ENCODE peak calls at places on chromosomes 6 and 20, in five cellular contexts. One of them, this sample, is unnamed.

GRCh38 chr6:57432162-57432561 is 114.7 kb downstream of the PRIM2 start:
- DNase-seq in COR-L47: no peak
- DNase-seq in breast epithelium: no peak
- DNase-seq in sigmoid colon: no peak
- DNase-seq in PC-9: no peak
- DNase-seq in this sample: no peak

GRCh38 chr6:137699036-137699683 is 167.9 kb upstream of the TNFAIP3 start:
- DNase-seq in COR-L47: no peak
- DNase-seq in breast epithelium: no peak
- DNase-seq in sigmoid colon: no peak
- DNase-seq in PC-9: no peak
- DNase-seq in this sample: no peak

GRCh38 chr6:139996253-139996834 is 621.9 kb upstream of the CITED2 start:
- DNase-seq in COR-L47: peak; percentile 1
- DNase-seq in breast epithelium: no peak
- DNase-seq in sigmoid colon: no peak
- DNase-seq in PC-9: no peak
- DNase-seq in this sample: no peak

GRCh38 chr6:29720863-29721262 is 2.4 kb upstream of the HLA-F start:
- DNase-seq in COR-L47: no peak
- DNase-seq in breast epithelium: no peak
- DNase-seq in sigmoid colon: no peak
- DNase-seq in PC-9: no peak
- DNase-seq in this sample: no peak

GRCh38 chr20:58749098-58749766 is 56.6 kb downstream of the NPEPL1 start:
- DNase-seq in COR-L47: no peak
- DNase-seq in breast epithelium: no peak
- DNase-seq in sigmoid colon: no peak
- DNase-seq in PC-9: no peak
- DNase-seq in this sample: no peak

GRCh38 chr20:48705208-48706115 is 122.3 kb downstream of the PREX1 start:
- DNase-seq in COR-L47: no peak
- DNase-seq in breast epithelium: no peak
- DNase-seq in sigmoid colon: peak; percentile 10
- DNase-seq in PC-9: no peak
- DNase-seq in this sample: no peak

GRCh38 chr6:151082079-151082478 is 157.7 kb upstream of the AKAP12 start:
- DNase-seq in COR-L47: no peak
- DNase-seq in breast epithelium: no peak
- DNase-seq in sigmoid colon: no peak
- DNase-seq in PC-9: peak; percentile 15
- DNase-seq in this sample: no peak

GRCh38 chr20:18223399-18223798 is 64.9 kb upstream of the ZNF133 start:
- DNase-seq in COR-L47: no peak
- DNase-seq in breast epithelium: no peak
- DNase-seq in sigmoid colon: no peak
- DNase-seq in PC-9: peak; percentile 4
- DNase-seq in this sample: no peak

GRCh38 chr6:122701666-122702065 is 77.8 kb upstream of the FABP7 start:
- DNase-seq in COR-L47: no peak
- DNase-seq in breast epithelium: no peak
- DNase-seq in sigmoid colon: no peak
- DNase-seq in PC-9: no peak
- DNase-seq in this sample: no peak

GRCh38 chr6:150409576-150410066 is 40.8 kb downstream of the IYD start:
- DNase-seq in COR-L47: no peak
- DNase-seq in breast epithelium: peak; percentile 38
- DNase-seq in sigmoid colon: no peak
- DNase-seq in PC-9: no peak
- DNase-seq in this sample: peak; percentile 93

GRCh38 chr6:32692019-32692418 is 25.6 kb upstream of the HLA-DQB1 start:
- DNase-seq in COR-L47: no peak
- DNase-seq in breast epithelium: no peak
- DNase-seq in sigmoid colon: no peak
- DNase-seq in PC-9: peak; percentile 18
- DNase-seq in this sample: no peak

GRCh38 chr20:21505161-21505809 is 8.6 kb downstream of the NKX2-2 start:
- DNase-seq in COR-L47: no peak
- DNase-seq in breast epithelium: peak; percentile 28
- DNase-seq in sigmoid colon: no peak
- DNase-seq in PC-9: peak; percentile 54
- DNase-seq in this sample: no peak

GRCh38 chr6:170230520-170231390 is 60.1 kb downstream of the DLL1 start:
- DNase-seq in COR-L47: no peak
- DNase-seq in breast epithelium: no peak
- DNase-seq in sigmoid colon: no peak
- DNase-seq in PC-9: no peak
- DNase-seq in this sample: no peak

GRCh38 chr6:39082310-39082709 is 32.7 kb downstream of the SAYSD1 start:
- DNase-seq in COR-L47: no peak
- DNase-seq in breast epithelium: no peak
- DNase-seq in sigmoid colon: no peak
- DNase-seq in PC-9: no peak
- DNase-seq in this sample: no peak

GRCh38 chr20:32480361-32481199 is 104.6 kb downstream of the NOL4L start:
- DNase-seq in COR-L47: no peak
- DNase-seq in breast epithelium: no peak
- DNase-seq in sigmoid colon: peak; percentile 59
- DNase-seq in PC-9: no peak
- DNase-seq in this sample: no peak

GRCh38 chr20:59933849-59934585 is 580 bp upstream of the SYCP2 start:
- DNase-seq in COR-L47: peak; percentile 22
- DNase-seq in breast epithelium: peak; percentile 71
- DNase-seq in sigmoid colon: peak; percentile 90
- DNase-seq in PC-9: peak; percentile 70
- DNase-seq in this sample: peak; percentile 25

GRCh38 chr6:29014729-29015608 is 9.9 kb upstream of the ZNF311 start:
- DNase-seq in COR-L47: no peak
- DNase-seq in breast epithelium: no peak
- DNase-seq in sigmoid colon: no peak
- DNase-seq in PC-9: no peak
- DNase-seq in this sample: no peak

GRCh38 chr6:34332255-34333198 is 59.9 kb downstream of the NUDT3 start:
- DNase-seq in COR-L47: no peak
- DNase-seq in breast epithelium: no peak
- DNase-seq in sigmoid colon: no peak
- DNase-seq in PC-9: no peak
- DNase-seq in this sample: no peak

GRCh38 chr20:60970601-60971000 is 281.5 kb upstream of the CDH4 start:
- DNase-seq in COR-L47: no peak
- DNase-seq in breast epithelium: no peak
- DNase-seq in sigmoid colon: no peak
- DNase-seq in PC-9: no peak
- DNase-seq in this sample: no peak

GRCh38 chr6:108331982-108332381 is 37.1 kb downstream of the AFG1L start:
- DNase-seq in COR-L47: no peak
- DNase-seq in breast epithelium: no peak
- DNase-seq in sigmoid colon: no peak
- DNase-seq in PC-9: no peak
- DNase-seq in this sample: no peak

GRCh38 chr6:24583463-24584389 is 62.3 kb downstream of the KIAA0319 start:
- DNase-seq in COR-L47: peak; percentile 81
- DNase-seq in breast epithelium: peak; percentile 26
- DNase-seq in sigmoid colon: peak; percentile 87
- DNase-seq in PC-9: peak; percentile 53
- DNase-seq in this sample: peak; percentile 99

GRCh38 chr6:13013681-13014550 is 297.3 kb downstream of the PHACTR1 start:
- DNase-seq in COR-L47: no peak
- DNase-seq in breast epithelium: no peak
- DNase-seq in sigmoid colon: no peak
- DNase-seq in PC-9: no peak
- DNase-seq in this sample: no peak

GRCh38 chr20:13883425-13883824 is 98.6 kb downstream of the NDUFAF5 start:
- DNase-seq in COR-L47: peak; percentile 7
- DNase-seq in breast epithelium: no peak
- DNase-seq in sigmoid colon: peak; percentile 84
- DNase-seq in PC-9: no peak
- DNase-seq in this sample: no peak

GRCh38 chr6:72953901-72954494 is 271.3 kb downstream of the KHDC1L start:
- DNase-seq in COR-L47: no peak
- DNase-seq in breast epithelium: no peak
- DNase-seq in sigmoid colon: no peak
- DNase-seq in PC-9: no peak
- DNase-seq in this sample: no peak

GRCh38 chr6:64750910-64751309 is 956.1 kb downstream of the EYS start:
- DNase-seq in COR-L47: no peak
- DNase-seq in breast epithelium: no peak
- DNase-seq in sigmoid colon: no peak
- DNase-seq in PC-9: no peak
- DNase-seq in this sample: no peak

GRCh38 chr20:46939031-46939430 is 44.4 kb downstream of the EYA2 start:
- DNase-seq in COR-L47: no peak
- DNase-seq in breast epithelium: no peak
- DNase-seq in sigmoid colon: no peak
- DNase-seq in PC-9: no peak
- DNase-seq in this sample: no peak

GRCh38 chr20:20207872-20208271 is 155.5 kb downstream of the CFAP61 start:
- DNase-seq in COR-L47: no peak
- DNase-seq in breast epithelium: no peak
- DNase-seq in sigmoid colon: no peak
- DNase-seq in PC-9: no peak
- DNase-seq in this sample: no peak

GRCh38 chr20:49904440-49905214 is 10.7 kb downstream of the SPATA2 start:
- DNase-seq in COR-L47: no peak
- DNase-seq in breast epithelium: no peak
- DNase-seq in sigmoid colon: peak; percentile 32
- DNase-seq in PC-9: no peak
- DNase-seq in this sample: no peak

GRCh38 chr20:59948828-59949720 is 8.9 kb downstream of the FAM217B start:
- DNase-seq in COR-L47: peak; percentile 29
- DNase-seq in breast epithelium: no peak
- DNase-seq in sigmoid colon: no peak
- DNase-seq in PC-9: peak; percentile 25
- DNase-seq in this sample: peak; percentile 20

GRCh38 chr6:158938220-158938619 is 61.8 kb downstream of the RSPH3 start:
- DNase-seq in COR-L47: no peak
- DNase-seq in breast epithelium: no peak
- DNase-seq in sigmoid colon: no peak
- DNase-seq in PC-9: no peak
- DNase-seq in this sample: no peak

GRCh38 chr20:8853805-8854338 is 215.0 kb upstream of the PLCB4 start:
- DNase-seq in COR-L47: peak; percentile 49
- DNase-seq in breast epithelium: no peak
- DNase-seq in sigmoid colon: no peak
- DNase-seq in PC-9: peak; percentile 24
- DNase-seq in this sample: peak; percentile 86

GRCh38 chr6:97049254-97050004 is 124.9 kb downstream of the KLHL32 start:
- DNase-seq in COR-L47: no peak
- DNase-seq in breast epithelium: no peak
- DNase-seq in sigmoid colon: no peak
- DNase-seq in PC-9: no peak
- DNase-seq in this sample: no peak

GRCh38 chr6:139474145-139475108 is 100.0 kb upstream of the CITED2 start:
- DNase-seq in COR-L47: peak; percentile 14
- DNase-seq in breast epithelium: no peak
- DNase-seq in sigmoid colon: peak; percentile 70
- DNase-seq in PC-9: no peak
- DNase-seq in this sample: peak; percentile 43

GRCh38 chr6:46184114-46184513 is 13.3 kb upstream of the ENPP5 start:
- DNase-seq in COR-L47: no peak
- DNase-seq in breast epithelium: no peak
- DNase-seq in sigmoid colon: no peak
- DNase-seq in PC-9: peak; percentile 35
- DNase-seq in this sample: no peak

GRCh38 chr6:53447869-53448268 is 97.0 kb downstream of the GCLC start:
- DNase-seq in COR-L47: no peak
- DNase-seq in breast epithelium: no peak
- DNase-seq in sigmoid colon: no peak
- DNase-seq in PC-9: no peak
- DNase-seq in this sample: no peak

GRCh38 chr6:36827261-36828079 is 11.8 kb downstream of the CPNE5 start:
- DNase-seq in COR-L47: no peak
- DNase-seq in breast epithelium: no peak
- DNase-seq in sigmoid colon: peak; percentile 71
- DNase-seq in PC-9: peak; percentile 83
- DNase-seq in this sample: no peak

GRCh38 chr20:38728911-38729642 is 4.8 kb downstream of the SLC32A1 start:
- DNase-seq in COR-L47: peak; percentile 37
- DNase-seq in breast epithelium: no peak
- DNase-seq in sigmoid colon: no peak
- DNase-seq in PC-9: no peak
- DNase-seq in this sample: peak; percentile 15

GRCh38 chr20:58656825-58657224 is 5.7 kb downstream of the STX16 start:
- DNase-seq in COR-L47: no peak
- DNase-seq in breast epithelium: no peak
- DNase-seq in sigmoid colon: no peak
- DNase-seq in PC-9: no peak
- DNase-seq in this sample: no peak

This sample was measured in NCI-H748 treated with DMSO at 0.1 percent for 48 hours.